ENCODE peak calls at places on chromosomes 13 and 19, in six cellular contexts. One of them, this sample, is unnamed.

GRCh38 chr13:34357435-34358232 is 539.7 kb downstream of the RFC3 start:
- DNase-seq in right atrium auricular region: no peak
- DNase-seq in fibroblast of the aortic adventitia: peak; percentile 75
- DNase-seq in T-cell: no peak
- DNase-seq in Panc1: peak; percentile 18
- DNase-seq in GM12892: no peak
- DNase-seq in this sample: peak; percentile 85

GRCh38 chr19:8259922-8260247 is 48.3 kb downstream of the CD320 start:
- DNase-seq in T-cell: no peak
- DNase-seq in GM12892: no peak
- DNase-seq in fibroblast of the aortic adventitia: no peak
- DNase-seq in right atrium auricular region: no peak
- DNase-seq in Panc1: no peak
- DNase-seq in this sample: no peak

GRCh38 chr19:17720487-17720839 is 1.2 kb downstream of the MAP1S start:
- DNase-seq in Panc1: no peak
- DNase-seq in fibroblast of the aortic adventitia: no peak
- DNase-seq in T-cell: no peak
- DNase-seq in GM12892: no peak
- DNase-seq in right atrium auricular region: no peak
- DNase-seq in this sample: no peak

GRCh38 chr19:35592226-35592625 is 6.3 kb downstream of the PMIS2 start:
- DNase-seq in T-cell: no peak
- DNase-seq in right atrium auricular region: no peak
- DNase-seq in Panc1: peak; percentile 25
- DNase-seq in GM12892: no peak
- DNase-seq in fibroblast of the aortic adventitia: peak; percentile 65
- DNase-seq in this sample: peak; percentile 26

GRCh38 chr13:30033681-30034447 is 183.4 kb upstream of the UBL3 start:
- DNase-seq in right atrium auricular region: no peak
- DNase-seq in T-cell: no peak
- DNase-seq in GM12892: no peak
- DNase-seq in fibroblast of the aortic adventitia: peak; percentile 95
- DNase-seq in Panc1: no peak
- DNase-seq in this sample: peak; percentile 95

GRCh38 chr19:294819-295686 is 3.9 kb upstream of the PLPP2 start:
- DNase-seq in right atrium auricular region: no peak
- DNase-seq in GM12892: peak; percentile 77
- DNase-seq in fibroblast of the aortic adventitia: peak; percentile 31
- DNase-seq in Panc1: no peak
- DNase-seq in T-cell: no peak
- DNase-seq in this sample: peak; percentile 9

GRCh38 chr13:73514208-73514607 is 455.4 kb downstream of the KLF5 start:
- DNase-seq in fibroblast of the aortic adventitia: no peak
- DNase-seq in GM12892: no peak
- DNase-seq in T-cell: no peak
- DNase-seq in Panc1: no peak
- DNase-seq in right atrium auricular region: no peak
- DNase-seq in this sample: no peak

GRCh38 chr19:46717034-46717715 is at the start of gene PRKD2:
- DNase-seq in Panc1: no peak
- DNase-seq in right atrium auricular region: peak; percentile 92
- DNase-seq in T-cell: peak; percentile 78
- DNase-seq in GM12892: peak; percentile 92
- DNase-seq in fibroblast of the aortic adventitia: peak; percentile 79
- DNase-seq in this sample: peak; percentile 77

GRCh38 chr13:48437381-48437780 is 24.5 kb upstream of the LPAR6 start:
- DNase-seq in Panc1: no peak
- DNase-seq in T-cell: no peak
- DNase-seq in fibroblast of the aortic adventitia: peak; percentile 92
- DNase-seq in right atrium auricular region: peak; percentile 78
- DNase-seq in GM12892: no peak
- DNase-seq in this sample: peak; percentile 37

GRCh38 chr19:50505856-50506611 is 5.0 kb downstream of the JOSD2 start:
- DNase-seq in right atrium auricular region: no peak
- DNase-seq in Panc1: no peak
- DNase-seq in fibroblast of the aortic adventitia: no peak
- DNase-seq in T-cell: no peak
- DNase-seq in GM12892: no peak
- DNase-seq in this sample: no peak

GRCh38 chr13:52862358-52863206 is 14.1 kb upstream of the PCDH8 start:
- DNase-seq in Panc1: peak; percentile 7
- DNase-seq in T-cell: no peak
- DNase-seq in right atrium auricular region: no peak
- DNase-seq in fibroblast of the aortic adventitia: no peak
- DNase-seq in GM12892: no peak
- DNase-seq in this sample: no peak

GRCh38 chr19:49472936-49473335 is 1.1 kb upstream of the FLT3LG start:
- DNase-seq in Panc1: no peak
- DNase-seq in T-cell: no peak
- DNase-seq in fibroblast of the aortic adventitia: no peak
- DNase-seq in right atrium auricular region: no peak
- DNase-seq in GM12892: no peak
- DNase-seq in this sample: no peak

GRCh38 chr19:51727349-51727880 is 3.6 kb upstream of the HAS1 start:
- DNase-seq in GM12892: no peak
- DNase-seq in fibroblast of the aortic adventitia: peak; percentile 54
- DNase-seq in right atrium auricular region: no peak
- DNase-seq in Panc1: no peak
- DNase-seq in T-cell: no peak
- DNase-seq in this sample: peak; percentile 79

GRCh38 chr13:93080166-93080565 is 146.4 kb upstream of the GPC6 start:
- DNase-seq in right atrium auricular region: no peak
- DNase-seq in GM12892: no peak
- DNase-seq in Panc1: no peak
- DNase-seq in T-cell: no peak
- DNase-seq in fibroblast of the aortic adventitia: no peak
- DNase-seq in this sample: no peak

GRCh38 chr19:57052102-57052501 is 67.7 kb upstream of the USP29 start:
- DNase-seq in right atrium auricular region: no peak
- DNase-seq in GM12892: no peak
- DNase-seq in Panc1: no peak
- DNase-seq in fibroblast of the aortic adventitia: no peak
- DNase-seq in T-cell: no peak
- DNase-seq in this sample: no peak

This sample was measured in AG10803.